ENCODE peak calls at places on chromosomes 1 and 21, in seven cellular contexts. R is HCT116, P is H1, A is K562, S is HepG2, B is GM12878, D is SK-N-SH. N is an unnamed sample.

GRCh38 chr1:84603223-84603622 is 29.0 kb upstream of the CTBS start:
- DNase-seq in R (no peak), P (no peak), A (no peak), S (no peak), B (no peak), D (no peak), N (no peak)

GRCh38 chr1:169099561-169099960 is 6.9 kb upstream of the ATP1B1 start:
- DNase-seq in R (no peak), P (no peak), A (no peak), S (no peak), B (no peak), D (no peak), N (no peak)

GRCh38 chr1:230822092-230822581 is 46.2 kb downstream of the C1orf198 start:
- DNase-seq in R (no peak), P (peak), A (no peak), S (no peak), B (no peak), D (no peak), N (no peak)

GRCh38 chr1:9459784-9460407 is 79.4 kb upstream of the SLC25A33 start:
- DNase-seq in R (no peak), P (no peak), A (no peak), S (no peak), B (no peak), D (no peak), N (no peak)

GRCh38 chr1:119935373-119935772 is 39.1 kb upstream of the ADAM30 start:
- DNase-seq in R (no peak), P (no peak), A (no peak), S (no peak), B (no peak), D (no peak), N (no peak)

GRCh38 chr1:17207966-17208418 is 3.1 kb downstream of the PADI1 start:
- DNase-seq in R (peak), P (no peak), A (peak), S (no peak), B (peak), D (no peak), N (no peak)

GRCh38 chr1:26911399-26912146 is 2.2 kb downstream of the NR0B2 start:
- DNase-seq in R (no peak), P (no peak), A (no peak), S (no peak), B (no peak), D (no peak), N (no peak)

GRCh38 chr1:101137144-101138126 is 99.4 kb upstream of the S1PR1 start:
- DNase-seq in R (no peak), P (no peak), A (no peak), S (peak), B (peak), D (no peak), N (no peak)

GRCh38 chr21:28704746-28705145 is 287.9 kb downstream of the LTN1 start:
- DNase-seq in R (no peak), P (no peak), A (no peak), S (no peak), B (no peak), D (no peak), N (peak)

GRCh38 chr1:118479351-118479750 is 294.3 kb upstream of the SPAG17 start:
- DNase-seq in R (no peak), P (no peak), A (no peak), S (no peak), B (no peak), D (no peak), N (no peak)

GRCh38 chr1:14718476-14718875 is 120.0 kb downstream of the KAZN start:
- DNase-seq in R (no peak), P (no peak), A (no peak), S (no peak), B (no peak), D (no peak), N (no peak)

GRCh38 chr1:50335914-50336313 is 87.3 kb downstream of the DMRTA2 start:
- DNase-seq in R (no peak), P (no peak), A (no peak), S (no peak), B (no peak), D (peak), N (no peak)

GRCh38 chr21:46060596-46061061 is 37.3 kb upstream of the COL6A2 start:
- DNase-seq in R (no peak), P (no peak), A (no peak), S (no peak), B (no peak), D (no peak), N (no peak)

GRCh38 chr21:35859677-35860076 is 200.6 kb downstream of the SETD4 start:
- DNase-seq in R (no peak), P (no peak), A (no peak), S (no peak), B (no peak), D (no peak), N (no peak)

GRCh38 chr1:109564189-109564878 is 15.9 kb downstream of the GNAI3 start:
- DNase-seq in R (no peak), P (no peak), A (no peak), S (no peak), B (no peak), D (no peak), N (no peak)

GRCh38 chr1:84298336-84298687 is 3.2 kb upstream of the SAMD13 start:
- DNase-seq in R (no peak), P (peak), A (peak), S (no peak), B (no peak), D (peak), N (peak)

GRCh38 chr1:65323246-65323645 is 13.9 kb downstream of the DNAJC6 start:
- DNase-seq in R (no peak), P (no peak), A (no peak), S (no peak), B (no peak), D (no peak), N (no peak)

GRCh38 chr1:86747304-86747703 is 42.9 kb downstream of the SH3GLB1 start:
- DNase-seq in R (no peak), P (no peak), A (no peak), S (no peak), B (no peak), D (no peak), N (no peak)

GRCh38 chr1:107479865-107480264 is 339.0 kb downstream of the NTNG1 start:
- DNase-seq in R (no peak), P (no peak), A (no peak), S (no peak), B (no peak), D (peak), N (no peak)

GRCh38 chr1:91742848-91743292 is 143.1 kb downstream of the TGFBR3 start:
- DNase-seq in R (no peak), P (no peak), A (no peak), S (no peak), B (no peak), D (no peak), N (no peak)

GRCh38 chr1:160046494-160047115 is 14.8 kb upstream of the PIGM start:
- DNase-seq in R (no peak), P (peak), A (peak), S (peak), B (no peak), D (peak), N (peak)

GRCh38 chr1:185632659-185633428 is 101.3 kb upstream of the HMCN1 start:
- DNase-seq in R (no peak), P (no peak), A (no peak), S (no peak), B (no peak), D (no peak), N (no peak)

GRCh38 chr1:53529555-53529954 is 70.4 kb downstream of the DMRTB1 start:
- DNase-seq in R (no peak), P (no peak), A (no peak), S (no peak), B (no peak), D (no peak), N (no peak)

GRCh38 chr1:30412241-30413110 is 310.9 kb downstream of the MATN1 start:
- DNase-seq in R (no peak), P (peak), A (no peak), S (no peak), B (no peak), D (no peak), N (no peak)

GRCh38 chr1:228012555-228012954 is 5.8 kb downstream of the WNT3A start:
- DNase-seq in R (no peak), P (no peak), A (no peak), S (no peak), B (no peak), D (no peak), N (no peak)

GRCh38 chr1:29365906-29366670 is 129.8 kb downstream of the PTPRU start:
- DNase-seq in R (no peak), P (no peak), A (no peak), S (no peak), B (no peak), D (no peak), N (no peak)

GRCh38 chr1:200302893-200303250 is 107.0 kb downstream of the ZNF281 start:
- DNase-seq in R (no peak), P (no peak), A (no peak), S (no peak), B (no peak), D (peak), N (peak)

GRCh38 chr1:28358701-28359100 is 10.8 kb upstream of the PHACTR4 start:
- DNase-seq in R (no peak), P (no peak), A (no peak), S (no peak), B (no peak), D (no peak), N (no peak)

GRCh38 chr1:180462099-180462498 is 40.3 kb downstream of the ACBD6 start:
- DNase-seq in R (no peak), P (no peak), A (no peak), S (no peak), B (no peak), D (no peak), N (no peak)

GRCh38 chr1:218164111-218164929 is 120.8 kb upstream of the RRP15 start:
- DNase-seq in R (no peak), P (peak), A (no peak), S (peak), B (no peak), D (peak), N (peak)

GRCh38 chr1:164875518-164875917 is 316.5 kb downstream of the PBX1 start:
- DNase-seq in R (no peak), P (no peak), A (no peak), S (no peak), B (no peak), D (no peak), N (no peak)

GRCh38 chr1:9008236-9008635 is 18.0 kb downstream of the SLC2A7 start:
- DNase-seq in R (no peak), P (no peak), A (no peak), S (no peak), B (no peak), D (no peak), N (no peak)

GRCh38 chr1:118767971-118768370 is 220.2 kb downstream of the TBX15 start:
- DNase-seq in R (no peak), P (no peak), A (no peak), S (no peak), B (no peak), D (no peak), N (no peak)

GRCh38 chr1:181514298-181515290 is 31.3 kb downstream of the CACNA1E start:
- DNase-seq in R (no peak), P (no peak), A (no peak), S (no peak), B (peak), D (no peak), N (no peak)

GRCh38 chr1:232904131-232904530 is 46.3 kb upstream of the NTPCR start:
- DNase-seq in R (no peak), P (no peak), A (no peak), S (no peak), B (no peak), D (no peak), N (no peak)

GRCh38 chr1:119453021-119453420 is 38.1 kb downstream of the HSD3B2 start:
- DNase-seq in R (no peak), P (no peak), A (no peak), S (no peak), B (no peak), D (no peak), N (no peak)

DNA sequence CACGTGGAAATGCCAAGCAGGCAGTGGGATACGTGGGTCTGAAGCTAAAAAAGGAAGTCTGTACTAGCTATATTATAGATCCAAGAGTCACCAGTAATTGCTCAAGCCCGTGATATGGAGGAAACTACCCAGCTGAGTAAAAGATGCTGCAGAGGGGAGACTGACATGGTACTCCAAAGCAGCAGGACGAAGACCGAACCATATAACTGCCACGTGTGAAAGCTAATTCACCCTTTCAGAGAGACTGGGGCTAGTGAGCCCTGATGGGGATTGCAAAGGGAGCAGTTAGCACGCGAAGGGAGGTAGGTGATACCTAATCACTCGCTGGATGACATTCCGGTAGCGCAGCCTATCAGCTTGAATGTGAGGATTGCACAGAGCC is 316 bp downstream of the AP4B1 start:
- DNase-seq in R (no peak), P (no peak), A (no peak), S (no peak), B (no peak), D (peak), N (no peak)
- TF ChIP-seq JUND in R (no peak), P (no peak), A (no peak), S (no peak), B (no peak), D (no peak), N (no peak)

DNA sequence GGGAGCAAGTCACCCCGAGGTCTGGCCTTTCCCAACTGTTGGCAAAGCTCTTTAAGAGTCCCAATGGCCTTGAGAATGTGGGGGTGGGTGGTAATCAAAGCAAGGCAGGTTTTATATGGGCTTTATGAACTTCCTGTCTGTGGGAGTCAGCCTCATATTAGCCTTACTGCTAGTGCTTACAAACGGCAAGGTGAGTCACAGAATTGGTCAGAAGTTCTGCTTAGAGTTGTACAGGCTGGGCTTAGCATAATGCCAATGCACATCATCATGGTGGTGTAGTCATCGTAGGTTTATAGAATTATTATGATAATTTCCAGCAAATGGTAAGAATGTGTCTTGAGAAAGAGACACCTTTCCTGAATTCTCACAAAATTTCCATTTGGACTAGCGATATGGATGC is 192.7 kb upstream of the KIAA0040 start:
- DNase-seq in R (no peak), P (no peak), A (no peak), S (no peak), B (no peak), D (no peak), N (no peak)
- TF ChIP-seq JUND in R (no peak), P (no peak), A (no peak), S (no peak), B (no peak), D (no peak), N (no peak)

GRCh38 chr1:21620011-21620410 is 49.1 kb downstream of the RAP1GAP start:
- DNase-seq in R (no peak), P (no peak), A (peak), S (no peak), B (no peak), D (no peak), N (no peak)
- TF ChIP-seq JUND in R (no peak), P (no peak), A (no peak), S (no peak), B (no peak), D (no peak), N (no peak)

DNA sequence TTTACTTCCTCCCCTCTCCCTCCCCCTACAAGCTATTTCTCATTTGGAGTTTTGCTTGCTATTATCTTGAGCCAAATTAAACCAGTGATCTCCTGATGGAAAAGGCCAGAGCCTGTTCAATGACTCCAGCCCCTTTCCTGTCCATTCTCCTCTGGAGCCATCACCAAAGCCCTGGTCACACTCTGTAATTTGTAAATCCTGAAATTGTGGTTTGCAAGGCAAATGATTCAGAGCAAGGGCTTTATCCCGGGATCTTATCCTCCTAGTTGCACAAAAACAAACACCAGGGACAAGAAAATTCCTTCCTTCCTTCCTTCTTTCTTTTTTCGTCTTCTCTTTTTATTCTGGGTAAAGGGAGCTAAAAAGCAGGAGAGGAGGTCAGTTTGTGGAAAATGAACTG is 366.1 kb upstream of the ST6GALNAC5 start:
- DNase-seq in R (no peak), P (no peak), A (no peak), S (no peak), B (no peak), D (no peak), N (no peak)
- TF ChIP-seq JUND in R (no peak), P (no peak), A (no peak), S (no peak), B (no peak), D (no peak), N (no peak)

DNA sequence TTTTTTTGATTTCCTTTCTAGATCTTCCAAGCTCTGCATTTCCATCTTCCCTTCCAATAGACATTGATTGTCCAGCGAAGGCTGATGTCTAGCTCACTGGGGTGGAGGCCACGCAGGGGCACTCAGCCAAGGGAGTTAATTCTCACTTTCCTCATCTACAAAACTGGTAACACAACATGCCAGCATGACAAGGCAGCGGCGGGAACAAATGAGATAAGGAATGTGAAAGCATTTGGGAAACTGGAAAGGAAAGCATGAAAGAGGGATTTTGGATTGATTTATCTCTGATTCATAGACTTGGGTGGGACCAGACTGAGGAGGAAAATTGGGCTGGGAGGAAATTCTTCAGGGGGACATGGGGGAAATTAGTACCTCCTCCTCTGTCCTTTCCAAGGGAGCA is 89.5 kb downstream of the PLXNA2 start:
- DNase-seq in R (no peak), P (no peak), A (no peak), S (no peak), B (no peak), D (no peak), N (no peak)
- TF ChIP-seq JUND in R (no peak), P (no peak), A (no peak), S (no peak), B (no peak), D (no peak), N (no peak)